ENCODE peak calls at places on chromosome 15, in ten cellular contexts. E is glutamatergic neuron; C is posterior cingulate gyrus; V is mesenchymal stem cell; R is skeletal muscle cell; B is Peyer's patch; Y is IMR-90; A is HS-5; I is activated CD8-positive, alpha-beta T cell treated with anti-CD3 and anti-CD28 coated beads for 36 hours; Z is choroid plexus epithelial cell. U is an unnamed sample.

GRCh38 chr15:96428742-96429141 is 98.2 kb downstream of the NR2F2 start:
- DNase-seq in C (no peak), E (no peak), V (peak), B (no peak), Y (peak), A (peak), I (no peak), Z (peak), R (peak), U (no peak)

GRCh38 chr15:43796566-43796965 is 3.5 kb downstream of the SERINC4 start:
- DNase-seq in Z (no peak), R (no peak), V (no peak), E (no peak), A (no peak), Y (no peak), B (no peak), C (no peak), I (no peak), U (no peak)

GRCh38 chr15:38746211-38746610 is 181.6 kb upstream of the RASGRP1 start:
- DNase-seq in C (no peak), V (no peak), Y (no peak), A (no peak), B (no peak), E (no peak), R (no peak), I (no peak), Z (no peak), U (no peak)

GRCh38 chr15:42359990-42360389 is 689 bp downstream of the CAPN3 start:
- DNase-seq in Y (no peak), V (no peak), Z (no peak), I (no peak), E (no peak), R (no peak), A (no peak), C (no peak), B (no peak), U (no peak)

GRCh38 chr15:82864967-82865366 is 55.5 kb downstream of the WHAMM start:
- DNase-seq in V (no peak), Z (no peak), R (no peak), C (no peak), I (no peak), Y (no peak), A (no peak), B (no peak), E (no peak), U (no peak)

GRCh38 chr15:70488002-70488605 is 275.3 kb downstream of the UACA start:
- DNase-seq in Y (peak), R (no peak), C (peak), E (peak), V (peak), Z (peak), A (no peak), B (peak), I (peak), U (peak)

GRCh38 chr15:62625421-62626033 is 417.0 kb upstream of the TPM1 start:
- DNase-seq in A (no peak), I (no peak), Z (no peak), Y (peak), C (no peak), B (no peak), E (peak), V (no peak), R (peak), U (no peak)

GRCh38 chr15:26106556-26106955 is 243.4 kb upstream of the ATP10A start:
- DNase-seq in I (no peak), A (no peak), E (no peak), R (no peak), Y (no peak), B (no peak), V (no peak), C (no peak), Z (no peak), U (no peak)

GRCh38 chr15:83208357-83208661 is 686 bp upstream of the HDGFL3 start:
- DNase-seq in C (no peak), B (no peak), R (no peak), V (no peak), I (no peak), A (no peak), Y (no peak), Z (peak), E (no peak), U (no peak)

GRCh38 chr15:88131937-88132336 is 124.6 kb downstream of the NTRK3 start:
- DNase-seq in B (no peak), I (peak), Y (no peak), V (no peak), R (no peak), Z (no peak), C (no peak), E (no peak), A (no peak), U (no peak)

GRCh38 chr15:40743921-40744809 is 10.9 kb downstream of the RMDN3 start:
- DNase-seq in B (peak), C (no peak), R (peak), I (peak), A (peak), V (peak), Y (peak), E (no peak), Z (peak), U (no peak)

GRCh38 chr15:90883971-90884718 is at the start of gene FES:
- DNase-seq in B (peak), R (no peak), Y (peak), V (peak), E (no peak), I (no peak), Z (peak), C (peak), A (no peak), U (no peak)

GRCh38 chr15:100923902-100924301 is 4.7 kb downstream of the LRRK1 start:
- DNase-seq in Z (no peak), R (no peak), C (no peak), I (no peak), E (no peak), A (no peak), V (no peak), Y (no peak), B (no peak), U (no peak)

GRCh38 chr15:25775317-25775912 is 87.7 kb downstream of the ATP10A start:
- DNase-seq in V (peak), B (no peak), R (peak), C (no peak), Z (peak), E (no peak), A (no peak), Y (peak), I (no peak), U (no peak)

GRCh38 chr15:65100427-65100826 is 14.6 kb downstream of the UBAP1L start:
- DNase-seq in C (no peak), E (no peak), A (no peak), Y (no peak), I (no peak), Z (no peak), B (no peak), R (no peak), V (no peak), U (no peak)

GRCh38 chr15:40266828-40267304 is 16.0 kb downstream of the ANKRD63 start:
- DNase-seq in E (no peak), Y (peak), B (no peak), R (peak), Z (peak), V (peak), C (no peak), I (peak), A (peak), U (no peak)

U was measured in NCI-H1092.